ENCODE peak calls at places on chromosomes 5 and 9, in six cellular contexts. T, D, O, R, Q and I are unnamed samples.
A peak's percentile ranks its signal among the peaks of the same experiment; 100 is the strongest.

GRCh38 chr5:155008669-155009068 is 4.9 kb upstream of the KIF4B start:
- DNase-seq in O (peak; percentile 8), Q (no peak), D (no peak), T (no peak), R (no peak), I (no peak)

GRCh38 chr5:170254056-170254455 is 21.3 kb downstream of the C5orf58 start:
- DNase-seq in O (no peak), Q (no peak), R (no peak), D (no peak), T (no peak), I (no peak)

GRCh38 chr9:2613730-2614271 is 7.8 kb upstream of the VLDLR start:
- DNase-seq in Q (no peak), O (no peak), T (no peak), R (no peak), D (no peak), I (no peak)

GRCh38 chr9:132507670-132508469 is 74.5 kb upstream of the BARHL1 start:
- DNase-seq in Q (peak; percentile 84), R (peak; percentile 86), O (peak; percentile 86), D (peak; percentile 76), T (peak; percentile 36), I (peak; percentile 49)

GRCh38 chr5:76622973-76623596 is at the start of gene F2RL2:
- DNase-seq in D (no peak), Q (no peak), O (peak; percentile 89), R (peak; percentile 61), T (peak; percentile 76), I (no peak)

GRCh38 chr9:3857673-3858072 is 331.9 kb upstream of the RFX3 start:
- DNase-seq in R (no peak), Q (no peak), D (no peak), T (peak; percentile 40), O (peak; percentile 88), I (no peak)

GRCh38 chr9:37761511-37761910 is 7.9 kb downstream of the TRMT10B start:
- DNase-seq in T (no peak), O (peak; percentile 76), D (no peak), Q (no peak), R (no peak), I (no peak)

GRCh38 chr5:119037496-119038215 is 33.2 kb upstream of the DMXL1 start:
- DNase-seq in Q (peak; percentile 33), R (no peak), O (no peak), T (no peak), D (no peak), I (no peak)

GRCh38 chr9:20994486-20994885 is 37.0 kb downstream of the HACD4 start:
- DNase-seq in O (no peak), Q (no peak), R (no peak), D (no peak), T (no peak), I (no peak)

GRCh38 chr5:141349917-141350619 is at the start of gene PCDHGB1:
- DNase-seq in R (peak; percentile 25), Q (no peak), O (peak; percentile 77), D (no peak), T (no peak), I (no peak)

GRCh38 chr5:152542741-152543140 is 137.7 kb upstream of the NMUR2 start:
- DNase-seq in D (no peak), O (peak; percentile 1), T (no peak), R (peak; percentile 61), Q (no peak), I (peak; percentile 12)

GRCh38 chr9:135252980-135253304 is 165.5 kb downstream of the OLFM1 start:
- DNase-seq in Q (no peak), O (no peak), R (no peak), T (no peak), D (no peak), I (no peak)

GRCh38 chr5:101897914-101898313 is 398.2 kb downstream of the SLCO4C1 start:
- DNase-seq in T (no peak), Q (no peak), R (no peak), O (no peak), D (no peak), I (no peak)

GRCh38 chr9:127528407-127529251 is 77.3 kb downstream of the LRSAM1 start:
- DNase-seq in Q (peak; percentile 77), R (peak; percentile 47), O (peak; percentile 22), D (no peak), T (no peak), I (no peak)

GRCh38 chr5:172596638-172597231 is 44.3 kb upstream of the NEURL1B start:
- DNase-seq in Q (no peak), O (no peak), D (no peak), T (no peak), R (no peak), I (no peak)

GRCh38 chr9:128863647-128864046 is 18.1 kb downstream of the KYAT1 start:
- DNase-seq in Q (peak; percentile 78), R (peak; percentile 90), O (peak; percentile 78), D (peak; percentile 84), T (no peak), I (no peak)

GRCh38 chr9:93675336-93676150 is 99.2 kb downstream of the PHF2 start:
- DNase-seq in Q (peak; percentile 13), D (peak; percentile 61), T (no peak), R (peak; percentile 2), O (no peak), I (no peak)

GRCh38 chr5:106312360-106312759 is 1358.4 kb downstream of the EFNA5 start:
- DNase-seq in Q (no peak), T (no peak), O (peak; percentile 54), D (no peak), R (no peak), I (no peak)

GRCh38 chr5:25027016-25027415 is 382.2 kb upstream of the CDH10 start:
- DNase-seq in Q (no peak), R (no peak), D (no peak), O (no peak), T (no peak), I (no peak)

GRCh38 chr9:35510745-35511428 is 21.0 kb downstream of the RUSC2 start:
- DNase-seq in T (peak; percentile 96), D (peak; percentile 94), O (peak; percentile 96), R (no peak), Q (peak; percentile 73), I (peak; percentile 85)

GRCh38 chr5:5128766-5129165 is 11.4 kb upstream of the ADAMTS16 start:
- DNase-seq in T (no peak), Q (no peak), D (no peak), R (no peak), O (no peak), I (no peak)

GRCh38 chr9:28671000-28671399 is 1097.7 kb upstream of the C9orf72 start:
- DNase-seq in D (no peak), Q (no peak), O (no peak), R (no peak), T (no peak), I (no peak)

GRCh38 chr9:2085719-2086515 is 70.8 kb downstream of the SMARCA2 start:
- DNase-seq in Q (no peak), R (no peak), T (peak; percentile 73), D (no peak), O (peak; percentile 91), I (peak; percentile 29)

GRCh38 chr5:94153736-94154450 is 412.5 kb upstream of the POU5F2 start:
- DNase-seq in O (peak; percentile 38), T (no peak), Q (no peak), D (no peak), R (no peak), I (peak; percentile 11)

GRCh38 chr5:143870871-143871632 is 59.1 kb downstream of the HMHB1 start:
- DNase-seq in Q (no peak), D (no peak), R (no peak), T (no peak), O (no peak), I (no peak)

GRCh38 chr5:172106511-172107356 is 81.3 kb downstream of the STK10 start:
- DNase-seq in T (no peak), Q (peak; percentile 67), D (peak; percentile 76), R (peak; percentile 83), O (peak; percentile 64), I (no peak)

GRCh38 chr5:92909545-92909962 is 671.5 kb downstream of the NR2F1-AS1 start:
- DNase-seq in R (peak; percentile 53), Q (no peak), T (no peak), D (no peak), O (peak; percentile 14), I (peak; percentile 16)

GRCh38 chr5:116771466-116772151 is 197.0 kb upstream of the SEMA6A start:
- DNase-seq in R (peak; percentile 8), D (no peak), O (peak; percentile 6), T (no peak), Q (no peak), I (no peak)

GRCh38 chr5:132714456-132715307 is 22.7 kb downstream of the KIF3A start:
- DNase-seq in R (no peak), T (no peak), O (peak; percentile 21), D (no peak), Q (no peak), I (no peak)

GRCh38 chr5:65102826-65103673 is 334.3 kb downstream of the CWC27 start:
- DNase-seq in R (peak; percentile 40), Q (peak; percentile 62), O (peak; percentile 67), D (peak; percentile 69), T (no peak), I (peak; percentile 37)

GRCh38 chr5:139369181-139369580 is 13.9 kb downstream of the SLC23A1 start:
- DNase-seq in Q (no peak), R (no peak), O (peak; percentile 81), T (no peak), D (no peak), I (peak; percentile 20)

GRCh38 chr5:141845371-141845821 is 32.8 kb downstream of the PCDH1 start:
- DNase-seq in R (no peak), O (no peak), T (no peak), Q (no peak), D (no peak), I (no peak)

GRCh38 chr5:53476531-53477480 is 3.6 kb upstream of the FST start:
- DNase-seq in T (no peak), D (no peak), R (no peak), Q (no peak), O (no peak), I (no peak)

DNA sequence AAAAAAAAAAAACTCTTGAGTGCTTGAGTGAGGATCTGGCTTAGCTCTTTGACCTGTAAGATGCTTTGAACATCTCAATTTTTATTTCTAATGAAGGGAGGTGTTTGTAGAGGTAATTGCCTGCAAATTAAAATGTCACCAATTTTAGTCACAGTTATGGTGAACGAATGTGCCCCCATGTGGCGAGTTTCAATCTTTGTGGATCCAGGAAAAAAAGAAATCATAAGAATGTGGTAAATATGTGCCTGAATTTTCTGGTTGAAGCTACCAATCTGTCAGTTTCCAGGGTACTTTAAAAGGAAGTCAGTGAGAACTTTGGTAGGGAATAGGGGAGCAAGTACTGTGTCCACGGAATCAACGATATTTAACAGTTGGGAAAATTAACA is 1772.4 kb upstream of the CDH9 start:
- DNase-seq in O (no peak), T (no peak), R (no peak), Q (no peak), D (no peak), I (no peak)
- TF ChIP-seq CTCF in O (no peak), T (no peak), R (no peak), Q (no peak), D (no peak), I (no peak)

GRCh38 chr5:74903165-74903787 is 37.1 kb upstream of the FAM169A start:
- DNase-seq in T (no peak), Q (peak; percentile 38), D (no peak), R (peak; percentile 55), O (no peak), I (no peak)
- TF ChIP-seq CTCF in T (peak; percentile 46), Q (peak; percentile 48), D (no peak), R (peak; percentile 49), O (peak; percentile 38), I (peak; percentile 45)

GRCh38 chr9:123318961-123319421 is 37.0 kb upstream of the CRB2 start:
- DNase-seq in D (no peak), O (no peak), T (no peak), Q (no peak), R (no peak), I (no peak)
- TF ChIP-seq CTCF in D (no peak), O (no peak), T (no peak), Q (no peak), R (no peak), I (no peak)

GRCh38 chr9:133726401-133727276 is 11.5 kb downstream of the SARDH start:
- DNase-seq in O (peak; percentile 42), R (peak; percentile 67), T (peak; percentile 14), Q (peak; percentile 33), D (peak; percentile 58), I (peak; percentile 36)
- TF ChIP-seq CTCF in O (peak; percentile 51), R (no peak), T (peak; percentile 56), Q (peak; percentile 40), D (peak; percentile 4), I (peak; percentile 62)